ENCODE peak calls at places on chromosomes 2 and 18, in five cellular contexts. R is Peyer's patch, Y is A549, P is stomach, O is erythroblast. F is an unnamed sample.
A peak's percentile ranks its signal among the peaks of the same experiment; 100 is the strongest.

GRCh38 chr2:1564506-1564905 is 151.2 kb downstream of the TPO start:
- DNase-seq in Y (no peak), O (no peak), P (no peak), R (no peak), F (no peak)

GRCh38 chr18:9103488-9103887 is 989 bp downstream of the NDUFV2 start:
- DNase-seq in P (no peak), O (peak; percentile 62), R (no peak), Y (no peak), F (peak; percentile 21)

GRCh38 chr2:170930132-170931109 is 1.4 kb downstream of the GORASP2 start:
- DNase-seq in P (no peak), R (no peak), O (peak; percentile 82), Y (peak; percentile 70), F (peak; percentile 64)

GRCh38 chr2:162422894-162423293 is 79.0 kb downstream of the GCA start:
- DNase-seq in Y (no peak), P (no peak), R (no peak), O (no peak), F (no peak)

GRCh38 chr18:21678897-21679296 is 25.7 kb downstream of the ABHD3 start:
- DNase-seq in P (no peak), Y (no peak), R (no peak), O (no peak), F (no peak)

GRCh38 chr2:100017633-100018032 is 124.8 kb downstream of the AFF3 start:
- DNase-seq in R (no peak), O (no peak), P (no peak), Y (no peak), F (no peak)

GRCh38 chr2:241771286-241772062 is 5.1 kb upstream of the GAL3ST2 start:
- DNase-seq in P (no peak), Y (no peak), O (no peak), R (peak; percentile 55), F (peak; percentile 91)

GRCh38 chr18:69484699-69485396 is 84.2 kb downstream of the DOK6 start:
- DNase-seq in O (no peak), R (no peak), P (no peak), Y (no peak), F (no peak)

GRCh38 chr18:70363861-70364260 is 75.0 kb downstream of the SOCS6 start:
- DNase-seq in Y (no peak), O (no peak), R (no peak), P (no peak), F (peak; percentile 28)

GRCh38 chr18:49127606-49128190 is 176.9 kb upstream of the SMAD7 start:
- DNase-seq in P (no peak), Y (no peak), R (no peak), O (no peak), F (peak; percentile 32)

GRCh38 chr2:77954931-77955330 is 432.8 kb upstream of the LRRTM4 start:
- DNase-seq in R (no peak), O (no peak), P (no peak), Y (no peak), F (no peak)

GRCh38 chr18:37497836-37498518 is 67.6 kb downstream of the CELF4 start:
- DNase-seq in O (no peak), P (no peak), Y (no peak), R (no peak), F (no peak)

GRCh38 chr2:180276733-180277132 is 269.6 kb upstream of the CWC22 start:
- DNase-seq in O (no peak), Y (no peak), P (no peak), R (no peak), F (no peak)

GRCh38 chr2:127565261-127566138 is 30.0 kb downstream of the MYO7B start:
- DNase-seq in R (no peak), Y (no peak), O (no peak), P (no peak), F (no peak)

GRCh38 chr2:172101707-172102158 is 967 bp downstream of the DLX2 start:
- DNase-seq in O (peak; percentile 40), P (no peak), R (peak; percentile 56), Y (no peak), F (peak; percentile 61)

GRCh38 chr2:172102159-172102857 is 392 bp downstream of the DLX2 start:
- DNase-seq in R (peak; percentile 61), O (peak; percentile 52), P (no peak), Y (peak; percentile 53), F (peak; percentile 87)

GRCh38 chr2:172103471-172104292 is 982 bp upstream of the DLX2 start:
- DNase-seq in Y (peak; percentile 77), P (peak; percentile 82), R (peak; percentile 88), O (peak; percentile 85), F (peak; percentile 90)

GRCh38 chr2:172101008-172101706 is 1.5 kb downstream of the DLX2 start:
- DNase-seq in O (peak; percentile 36), P (no peak), Y (no peak), R (peak; percentile 50), F (peak; percentile 74)

GRCh38 chr2:172102858-172103359 is at the start of gene DLX2:
- DNase-seq in Y (peak; percentile 85), P (peak; percentile 78), O (peak; percentile 89), R (peak; percentile 89), F (peak; percentile 93)
- TF ChIP-seq POLR2A in Y (peak; percentile 20), P (no peak), O (no peak), R (no peak), F (no peak)

GRCh38 chr2:101135412-101136296 is 15.5 kb downstream of the TBC1D8 start:
- DNase-seq in P (peak; percentile 58), R (no peak), O (no peak), Y (no peak), F (no peak)
- TF ChIP-seq POLR2A in P (no peak), R (no peak), O (no peak), Y (no peak), F (no peak)

DNA sequence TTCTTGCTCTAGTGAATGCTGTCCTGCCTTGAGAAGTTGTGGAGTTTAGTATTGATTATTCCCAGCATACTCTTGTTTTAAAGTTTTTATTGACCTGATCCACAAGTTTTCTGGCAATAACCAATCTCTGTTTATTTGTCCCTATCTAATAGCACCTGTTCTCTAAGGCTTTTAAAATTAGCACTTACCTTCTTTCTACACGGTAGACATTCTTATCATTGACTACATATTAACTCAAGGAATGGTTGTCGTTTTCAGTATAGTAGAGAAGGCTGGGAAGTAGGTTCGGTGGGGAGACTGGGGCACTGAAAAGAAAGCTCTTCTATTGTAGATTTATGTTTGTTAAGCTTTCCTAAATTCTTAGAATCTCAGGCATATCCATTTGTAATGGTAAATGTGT is 726.0 kb downstream of the DPP10 start:
- DNase-seq in R (no peak), P (no peak), O (no peak), Y (no peak), F (no peak)
- TF ChIP-seq POLR2A in R (no peak), P (no peak), O (no peak), Y (no peak), F (no peak)

DNA sequence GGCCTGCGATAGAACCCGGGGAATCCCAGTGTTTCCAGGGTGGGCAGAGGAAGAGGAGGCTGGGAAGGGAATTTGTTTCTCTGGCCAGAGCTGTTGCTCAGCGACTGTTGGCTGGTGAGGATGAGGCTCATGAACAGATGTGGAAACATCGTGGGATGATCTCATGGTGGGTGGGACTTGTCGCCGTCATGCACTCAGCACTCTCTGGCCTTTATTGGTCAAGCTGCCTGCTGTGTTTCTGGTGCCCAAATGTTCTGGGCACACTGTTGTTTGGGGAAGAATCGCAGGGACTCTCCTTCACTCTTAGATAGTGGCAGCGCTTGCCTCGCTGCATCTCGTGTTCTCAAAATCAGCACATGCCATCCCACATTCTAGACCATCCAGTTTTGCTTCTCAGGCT is 145.5 kb downstream of the AGAP1 start:
- DNase-seq in R (no peak), Y (no peak), P (no peak), O (peak; percentile 58), F (peak; percentile 29)
- TF ChIP-seq POLR2A in R (no peak), Y (no peak), P (peak; percentile 18), O (no peak), F (no peak)

DNA sequence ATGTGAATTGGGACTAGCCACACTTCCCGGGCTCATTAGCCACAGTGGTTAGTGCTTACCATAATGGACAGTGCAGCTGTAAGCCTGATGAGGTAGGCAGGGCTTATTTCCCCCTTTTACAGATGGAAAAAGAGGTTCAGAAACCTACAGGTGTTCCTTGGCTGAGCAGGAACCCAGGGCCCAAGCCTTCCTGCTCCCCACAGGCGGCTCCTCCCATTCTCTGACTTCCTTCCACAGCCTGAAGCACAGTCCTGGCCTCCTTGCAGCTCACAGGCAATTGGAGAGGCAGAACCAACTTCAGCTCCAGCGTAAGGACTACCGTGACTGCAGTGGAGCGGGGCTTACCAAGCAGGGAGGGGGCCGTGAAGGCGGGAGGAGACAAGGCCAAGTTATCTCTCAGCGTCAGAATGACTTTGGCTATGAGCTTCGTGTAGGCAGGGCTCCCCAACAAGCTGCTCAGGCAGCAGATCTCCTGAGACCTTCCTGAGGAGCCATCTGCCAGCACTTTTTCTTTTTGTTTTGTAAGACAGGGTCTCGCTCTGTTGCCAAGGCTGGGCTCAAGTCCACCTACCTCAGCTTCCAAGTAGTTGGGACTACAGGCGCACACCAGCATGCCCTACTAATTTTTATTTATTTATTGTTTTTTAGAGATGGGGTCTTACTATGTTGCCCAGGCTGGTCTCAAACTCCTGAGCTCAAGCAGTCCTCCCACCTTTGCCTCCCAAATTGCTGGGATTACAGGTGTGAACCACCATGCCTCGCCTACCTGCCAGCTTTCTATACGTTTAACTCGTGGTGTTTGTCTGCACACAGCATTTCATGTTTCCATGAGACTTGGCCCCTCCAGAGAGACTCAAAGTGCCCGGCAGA is 34.2 kb upstream of the NT5DC4 start:
- DNase-seq in R (no peak), Y (no peak), P (no peak), O (peak; percentile 98), F (peak; percentile 88)
- TF ChIP-seq POLR2A in R (no peak), Y (no peak), P (no peak), O (peak; percentile 86), F (no peak)

DNA sequence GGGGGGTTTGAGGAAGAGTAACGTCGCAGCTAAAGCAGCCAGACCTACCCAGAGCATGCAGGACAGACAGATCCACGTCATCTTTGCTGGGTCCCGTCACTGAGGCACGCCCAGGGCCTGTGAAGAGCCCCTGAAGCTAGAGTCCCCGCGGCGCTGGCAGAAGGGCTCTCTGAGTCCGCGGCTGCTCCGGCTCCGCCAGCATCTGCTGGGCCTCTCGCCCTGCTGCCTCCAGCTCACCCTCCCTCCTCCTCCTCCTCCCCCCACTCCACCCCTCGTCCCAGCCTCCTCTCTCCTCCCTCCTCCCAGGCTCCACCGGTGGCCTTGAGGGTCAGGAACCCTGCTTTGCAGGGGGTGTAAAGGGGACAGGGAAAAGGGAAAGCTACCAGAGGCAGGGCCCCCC is at the start of gene TNS1:
- DNase-seq in R (no peak), P (no peak), O (no peak), Y (no peak), F (no peak)
- TF ChIP-seq POLR2A in R (no peak), P (no peak), O (no peak), Y (no peak), F (no peak)

DNA sequence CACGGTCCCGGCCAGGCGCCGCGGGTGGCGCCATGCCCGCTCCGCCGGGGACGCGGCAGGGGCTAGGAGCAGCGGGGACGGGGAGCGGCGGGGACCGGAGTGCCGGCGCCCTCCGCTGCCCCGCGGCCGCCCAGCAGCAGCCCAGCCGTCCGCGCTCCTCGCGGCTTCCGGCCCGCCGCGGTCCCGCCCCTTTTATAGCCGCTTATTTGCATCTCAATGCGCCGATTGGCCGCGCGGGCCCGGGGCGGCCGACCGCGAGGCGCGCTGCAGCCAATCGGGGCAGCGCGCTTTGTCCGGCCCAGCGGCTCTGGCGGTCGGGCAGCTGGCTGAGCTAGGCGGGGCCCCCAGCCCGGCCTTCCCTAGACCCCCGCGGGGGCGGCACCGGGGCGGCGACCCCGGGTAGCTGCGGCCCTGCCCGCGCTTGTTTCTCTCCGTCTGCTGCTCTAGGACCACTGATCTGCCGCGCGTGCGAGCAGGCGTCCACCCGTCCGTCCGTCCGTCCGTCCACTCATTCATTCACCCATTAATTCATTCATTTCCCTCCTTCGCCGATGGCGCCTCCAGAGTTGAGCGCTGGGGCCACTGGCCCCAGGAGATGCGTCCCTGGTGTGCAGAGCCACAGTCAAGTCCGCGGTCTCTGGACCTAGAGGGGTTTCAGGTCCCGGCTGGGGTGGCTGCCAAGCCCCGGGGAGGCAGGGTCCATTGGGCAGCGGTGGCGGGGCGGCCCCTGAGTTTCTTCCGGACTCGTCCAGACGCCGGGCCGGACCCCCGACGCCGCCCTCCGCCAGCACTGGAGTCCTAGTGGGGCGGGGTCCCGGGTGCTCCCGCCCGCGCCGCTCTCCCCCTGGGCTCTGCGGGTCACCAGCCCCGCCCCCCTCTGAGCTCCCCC is at the start of gene HES6:
- DNase-seq in O (peak; percentile 93), Y (peak; percentile 83), P (peak; percentile 94), R (peak; percentile 92), F (peak; percentile 96)
- TF ChIP-seq POLR2A in O (peak; percentile 99), Y (peak; percentile 99), P (no peak), R (peak; percentile 25), F (peak; percentile 98)

F was measured in NB4.